ENCODE peak calls at places on chromosome 1, in nine cellular contexts. V is HEK293T; B is stimulated activated CD4-positive, alpha-beta T cell treated with anti-CD3 and anti-CD28 coated beads, Interleukin-4, amount 100 ng/mL, for 48 hours; A is Caki2; K is DND-41; J is activated CD4-positive, alpha-beta T cell treated with anti-CD3 and anti-CD28 coated beads, Interleukin-2, amount 50 U/mL, for 24 hours; R is K562; E is right cardiac atrium; Y is cardiac septum. D is an unnamed sample.

GRCh38 chr1:190762325-190762724 is 284.7 kb upstream of the BRINP3 start:
- DNase-seq in V (no peak), B (no peak), A (no peak), K (no peak), J (no peak), R (no peak), E (no peak), Y (no peak), D (no peak)

GRCh38 chr1:2132222-2133038 is 62.1 kb downstream of the FAAP20 start:
- DNase-seq in V (peak; percentile 47), B (no peak), A (no peak), K (no peak), J (no peak), R (peak; percentile 81), E (peak; percentile 77), Y (no peak), D (no peak)

GRCh38 chr1:175127565-175127964 is 59.9 kb downstream of the TNN start:
- DNase-seq in V (no peak), B (no peak), A (no peak), K (no peak), J (no peak), R (no peak), E (no peak), Y (no peak), D (no peak)

GRCh38 chr1:7373936-7374760 is 396.9 kb upstream of the VAMP3 start:
- DNase-seq in V (no peak), B (no peak), A (no peak), K (no peak), J (no peak), R (no peak), E (no peak), Y (peak; percentile 69), D (no peak)

GRCh38 chr1:227318852-227319607 is 738 bp upstream of the CDC42BPA start:
- DNase-seq in V (peak; percentile 63), B (no peak), A (no peak), K (no peak), J (no peak), R (peak; percentile 56), E (peak; percentile 74), Y (no peak), D (peak; percentile 66)

GRCh38 chr1:180188103-180188506 is 33.4 kb downstream of the QSOX1 start:
- DNase-seq in V (peak; percentile 80), B (no peak), A (peak; percentile 66), K (peak; percentile 44), J (no peak), R (peak; percentile 74), E (peak; percentile 74), Y (no peak), D (peak; percentile 51)

GRCh38 chr1:116981521-116982037 is 20.0 kb upstream of the CD101 start:
- DNase-seq in V (no peak), B (no peak), A (no peak), K (no peak), J (no peak), R (no peak), E (no peak), Y (no peak), D (no peak)

GRCh38 chr1:246564839-246565750 is 966 bp downstream of the TFB2M start:
- DNase-seq in V (no peak), B (no peak), A (no peak), K (no peak), J (no peak), R (peak; percentile 33), E (peak; percentile 57), Y (no peak), D (no peak)

GRCh38 chr1:192732787-192733186 is 76.1 kb upstream of the RGS2 start:
- DNase-seq in V (peak; percentile 20), B (no peak), A (peak; percentile 4), K (peak; percentile 35), J (no peak), R (peak; percentile 11), E (no peak), Y (no peak), D (peak; percentile 34)

D was measured in NCI-H2171 treated with DMSO at 0.1 percent for 48 hours.